ENCODE peak calls at places on chromosomes 5 and 9, in five cellular contexts. U, Z, K, P and C are unnamed samples. For H3K4me1, the result is how much of the 10 kb centered on the place peaks cover.

GRCh38 chr5:53429706-53430105 is 50.7 kb upstream of the FST start:
- DNase-seq in P (no peak), U (peak), Z (no peak), K (no peak), C (no peak)

GRCh38 chr9:6024035-6024554 is 8.7 kb upstream of the RANBP6 start:
- DNase-seq in Z (peak), K (no peak), U (peak), P (peak), C (peak)

GRCh38 chr9:134791009-134791408 is 89.6 kb upstream of the FCN2 start:
- DNase-seq in K (no peak), U (no peak), P (no peak), Z (no peak), C (no peak)

GRCh38 chr5:93926831-93927600 is 185.6 kb upstream of the POU5F2 start:
- DNase-seq in Z (no peak), U (no peak), K (no peak), P (no peak), C (no peak)

GRCh38 chr5:581941-582340 is 30.2 kb upstream of the CEP72 start:
- DNase-seq in P (no peak), K (no peak), Z (no peak), U (no peak), C (no peak)

GRCh38 chr5:95715799-95716461 is 15.2 kb upstream of the RHOBTB3 start:
- DNase-seq in Z (no peak), K (no peak), U (peak), P (no peak), C (no peak)

GRCh38 chr9:93574091-93574899 is 2.1 kb upstream of the PHF2 start:
- DNase-seq in K (no peak), U (no peak), Z (no peak), P (no peak), C (no peak)

GRCh38 chr9:86557063-86557766 is 203.0 kb upstream of the TUT7 start:
- DNase-seq in U (no peak), P (no peak), Z (no peak), K (no peak), C (no peak)

GRCh38 chr9:124477211-124478013 is 27.2 kb downstream of the ADGRD2 start:
- DNase-seq in U (peak), P (no peak), Z (no peak), K (no peak), C (no peak)

GRCh38 chr5:75265731-75266130 is 29.1 kb upstream of the ANKRD31 start:
- DNase-seq in P (peak), Z (no peak), K (no peak), U (peak), C (peak)

GRCh38 chr9:84863372-84863771 is 193.8 kb downstream of the NTRK2 start:
- DNase-seq in Z (no peak), K (no peak), U (no peak), P (no peak), C (no peak)

GRCh38 chr9:84862308-84862707 is 192.8 kb downstream of the NTRK2 start:
- DNase-seq in P (no peak), Z (no peak), U (no peak), K (no peak), C (no peak)

GRCh38 chr9:84858373-84858772 is 188.8 kb downstream of the NTRK2 start:
- DNase-seq in U (no peak), P (no peak), K (no peak), Z (no peak), C (no peak)

GRCh38 chr9:84862786-84863185 is 193.3 kb downstream of the NTRK2 start:
- DNase-seq in U (peak), K (no peak), P (no peak), Z (no peak), C (no peak)

DNA sequence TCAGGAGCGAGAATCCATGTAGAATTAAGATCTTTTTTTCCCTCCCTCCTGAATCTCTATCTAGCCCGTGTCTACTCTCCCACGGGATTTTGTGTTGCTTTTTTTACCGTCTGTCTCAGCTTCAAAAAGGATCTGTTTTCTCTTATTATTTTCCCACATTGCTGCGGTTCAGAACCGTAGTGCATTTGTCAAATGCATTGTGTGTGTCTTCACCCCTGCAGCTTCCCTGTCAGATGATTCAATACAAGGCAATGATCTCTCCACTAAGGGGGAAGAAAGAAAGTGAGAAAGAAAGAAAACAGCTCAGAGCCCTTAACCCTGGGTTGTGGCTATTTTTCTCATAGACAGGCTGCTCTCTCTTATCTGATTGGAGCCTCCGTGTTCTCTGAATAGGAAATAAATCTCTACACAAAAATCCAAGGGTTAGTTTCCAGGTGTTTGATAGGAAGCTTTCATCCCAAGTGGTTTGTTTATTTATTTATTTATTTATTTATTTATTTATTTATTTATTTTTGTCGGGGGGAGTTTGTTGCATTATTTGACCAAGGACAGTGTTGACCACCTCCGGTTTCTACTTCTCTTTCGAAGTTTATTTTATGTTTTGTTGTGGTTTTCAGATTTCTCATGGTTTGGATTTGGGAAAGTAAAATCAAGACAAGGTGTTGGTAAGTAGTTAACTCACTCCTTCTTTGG is 191.0 kb downstream of the NTRK2 start:
- DNase-seq in U (no peak), K (no peak), Z (no peak), P (no peak), C (no peak)
- H3K4me1 ChIP-seq in U (under half), K (under half), Z (under half), P (under half), C (under half)

DNA sequence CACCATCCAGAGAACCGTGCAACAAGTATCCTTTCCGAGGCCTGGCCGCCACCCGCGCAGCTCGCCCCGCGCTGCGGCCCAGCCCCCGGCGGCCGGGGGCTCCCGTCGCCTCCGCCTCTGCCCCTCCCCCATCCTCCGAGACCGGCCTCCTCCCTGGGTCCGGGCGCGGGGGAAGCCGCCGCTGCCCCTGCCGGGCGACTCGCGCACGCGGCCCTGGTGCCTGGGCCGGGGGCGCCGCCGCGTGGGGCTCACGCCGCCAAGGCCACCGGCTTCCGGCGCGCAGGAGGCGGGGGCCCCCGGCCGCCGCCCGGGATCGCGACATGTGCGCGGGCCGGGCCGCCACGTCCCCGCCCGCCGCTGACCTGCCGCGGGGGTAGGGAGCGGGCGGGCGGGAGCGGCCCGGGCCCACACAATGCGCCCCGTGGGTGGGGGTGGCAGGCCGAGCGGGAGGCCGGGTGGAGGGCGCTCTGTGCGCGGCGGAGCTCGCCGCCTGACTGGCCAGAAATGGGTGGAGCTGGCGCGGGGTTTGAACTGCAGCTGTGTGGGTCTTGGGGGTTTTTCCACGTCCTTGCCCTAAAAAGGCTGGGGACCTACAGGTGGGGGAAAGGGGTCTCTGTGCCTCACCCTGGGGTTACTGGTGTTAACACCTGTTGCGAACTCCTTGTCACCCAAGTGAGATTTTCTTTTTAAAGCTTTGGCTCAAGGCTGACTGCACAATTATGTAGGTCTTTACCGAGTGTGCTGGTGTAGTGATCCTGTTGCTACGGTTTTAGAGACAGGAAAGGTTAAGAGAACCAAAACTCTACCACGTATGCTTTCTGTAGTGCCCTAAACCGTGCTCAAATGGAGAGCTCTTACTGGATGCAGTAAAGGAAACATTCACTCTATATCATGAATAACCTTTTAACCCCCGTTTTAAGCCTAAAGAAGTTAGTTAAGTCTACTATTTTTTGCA is 32.3 kb downstream of the TNPO1 start:
- DNase-seq in Z (peak), K (peak), U (peak), P (peak), C (no peak)
- H3K4me1 ChIP-seq in Z (half or more), K (under half), U (half or more), P (under half), C (under half)

DNA sequence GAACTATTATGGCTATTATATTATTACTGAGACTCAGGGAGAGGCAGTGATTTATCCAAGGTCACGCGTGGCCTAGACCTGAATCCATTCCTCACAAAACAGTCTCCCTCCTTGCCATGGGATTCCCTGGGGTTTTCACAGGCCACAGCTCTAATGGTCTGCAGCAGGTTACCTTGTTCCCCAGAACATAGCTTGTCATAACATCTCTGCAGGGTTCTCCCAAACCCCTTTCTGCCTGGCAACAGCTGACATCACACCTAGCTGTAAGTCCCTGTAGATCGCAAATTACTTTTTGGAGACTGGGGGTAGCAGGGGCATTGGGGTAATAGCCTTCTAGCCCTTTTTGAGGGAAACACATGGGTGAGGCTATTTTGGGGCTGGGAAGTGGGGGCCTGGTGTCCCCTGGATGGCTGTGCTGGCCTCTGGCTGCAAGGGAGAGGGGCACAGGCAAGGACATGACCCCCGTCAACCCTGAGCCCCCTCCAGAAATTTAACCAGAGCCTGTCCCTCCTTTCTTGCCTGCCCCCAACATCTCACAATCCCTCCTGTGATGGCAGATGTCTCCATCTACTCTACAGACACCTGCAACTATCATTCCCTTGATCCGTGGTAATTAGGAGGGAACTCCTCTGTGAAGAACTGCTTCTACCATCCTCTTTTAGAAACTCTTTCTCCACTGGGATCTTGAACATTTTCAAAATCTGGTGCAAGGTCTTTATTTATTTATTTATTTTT is 1.3 kb downstream of the CD74 start:
- DNase-seq in Z (no peak), K (peak), P (peak), U (no peak), C (peak)
- H3K4me1 ChIP-seq in Z (under half), K (under half), P (under half), U (under half), C (under half)

GRCh38 chr5:56760723-56761122 is 54.6 kb upstream of the MAP3K1 start:
- DNase-seq in Z (no peak), U (no peak), P (no peak), K (no peak), C (no peak)
- H3K4me1 ChIP-seq in Z (under half), U (under half), P (under half), K (under half), C (under half)

GRCh38 chr5:154485092-154485491 is 7.1 kb upstream of the HAND1 start:
- DNase-seq in P (no peak), U (no peak), K (no peak), Z (no peak), C (no peak)
- H3K4me1 ChIP-seq in P (under half), U (under half), K (under half), Z (under half), C (under half)

GRCh38 chr5:56352808-56353590 is 119.9 kb upstream of the ANKRD55 start:
- DNase-seq in P (no peak), Z (no peak), K (no peak), U (no peak), C (no peak)

GRCh38 chr5:56356121-56356875 is 123.2 kb upstream of the ANKRD55 start:
- DNase-seq in P (no peak), Z (no peak), U (no peak), K (no peak), C (no peak)

GRCh38 chr5:56356876-56357160 is 123.7 kb upstream of the ANKRD55 start:
- DNase-seq in K (no peak), P (no peak), U (no peak), Z (no peak), C (no peak)

GRCh38 chr5:56357426-56357825 is 124.3 kb upstream of the ANKRD55 start:
- DNase-seq in U (no peak), Z (no peak), K (no peak), P (no peak), C (no peak)

GRCh38 chr5:56354836-56355235 is 121.7 kb upstream of the ANKRD55 start:
- DNase-seq in P (no peak), K (no peak), U (no peak), Z (no peak), C (no peak)
- H3K4me1 ChIP-seq in P (under half), K (under half), U (half or more), Z (under half), C (under half)

GRCh38 chr9:133638076-133638475 is 1.9 kb downstream of the DBH start:
- DNase-seq in K (no peak), Z (no peak), P (no peak), U (no peak), C (no peak)

GRCh38 chr9:133635506-133635902 is 659 bp upstream of the DBH start:
- DNase-seq in K (no peak), Z (no peak), U (no peak), P (no peak), C (no peak)

GRCh38 chr9:133637451-133638055 is 1.4 kb downstream of the DBH start:
- DNase-seq in Z (no peak), P (no peak), K (no peak), U (no peak), C (no peak)

GRCh38 chr9:133635903-133636531 is at the start of gene DBH:
- DNase-seq in K (no peak), Z (no peak), U (no peak), P (no peak), C (no peak)

DNA sequence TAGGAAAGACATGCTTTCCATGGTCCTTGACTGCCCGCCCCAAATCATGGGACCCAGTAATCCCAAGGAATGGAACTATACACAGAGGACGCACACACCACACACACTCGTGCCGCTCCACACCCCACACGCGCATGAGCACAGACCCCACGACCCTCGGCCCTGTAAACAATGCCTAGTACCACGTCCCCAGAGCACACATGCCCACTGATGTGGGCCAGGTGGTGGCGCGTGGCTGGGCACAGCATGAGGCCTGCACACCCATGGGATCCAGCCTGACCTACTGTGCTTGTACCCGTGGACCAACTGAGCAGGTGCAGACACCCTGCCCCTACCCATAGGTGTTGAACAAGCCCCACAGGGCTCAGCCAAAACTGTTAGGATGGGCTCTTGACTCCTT is 739 bp downstream of the DBH start:
- DNase-seq in U (no peak), P (no peak), Z (no peak), K (no peak), C (no peak)
- H3K4me1 ChIP-seq in U (under half), P (under half), Z (under half), K (under half), C (under half)

GRCh38 chr9:113588242-113588810 is 124.8 kb downstream of the RGS3 start:
- DNase-seq in U (no peak), P (no peak), K (no peak), Z (no peak), C (no peak)

GRCh38 chr9:113589890-113590289 is 126.4 kb downstream of the RGS3 start:
- DNase-seq in K (no peak), P (peak), Z (no peak), U (peak), C (no peak)

GRCh38 chr9:113588936-113589335 is 125.4 kb downstream of the RGS3 start:
- DNase-seq in Z (no peak), U (no peak), K (no peak), P (no peak), C (no peak)

GRCh38 chr9:113590389-113590788 is 126.9 kb downstream of the RGS3 start:
- DNase-seq in P (no peak), U (no peak), Z (no peak), K (no peak), C (no peak)

GRCh38 chr9:113589407-113589806 is 125.9 kb downstream of the RGS3 start:
- DNase-seq in U (no peak), Z (no peak), P (no peak), K (no peak), C (no peak)
- H3K4me1 ChIP-seq in U (under half), Z (under half), P (under half), K (under half), C (under half)

GRCh38 chr5:80964919-80965318 is 4.8 kb downstream of the RASGRF2 start:
- DNase-seq in P (no peak), Z (no peak), K (no peak), U (no peak), C (no peak)

GRCh38 chr5:80964491-80964890 is 4.3 kb downstream of the RASGRF2 start:
- DNase-seq in K (no peak), P (no peak), Z (no peak), U (no peak), C (no peak)

GRCh38 chr5:80963966-80964481 is 3.9 kb downstream of the RASGRF2 start:
- DNase-seq in K (no peak), Z (no peak), P (no peak), U (no peak), C (no peak)

GRCh38 chr5:80962630-80963520 is 2.7 kb downstream of the RASGRF2 start:
- DNase-seq in U (no peak), K (no peak), Z (no peak), P (no peak), C (no peak)

DNA sequence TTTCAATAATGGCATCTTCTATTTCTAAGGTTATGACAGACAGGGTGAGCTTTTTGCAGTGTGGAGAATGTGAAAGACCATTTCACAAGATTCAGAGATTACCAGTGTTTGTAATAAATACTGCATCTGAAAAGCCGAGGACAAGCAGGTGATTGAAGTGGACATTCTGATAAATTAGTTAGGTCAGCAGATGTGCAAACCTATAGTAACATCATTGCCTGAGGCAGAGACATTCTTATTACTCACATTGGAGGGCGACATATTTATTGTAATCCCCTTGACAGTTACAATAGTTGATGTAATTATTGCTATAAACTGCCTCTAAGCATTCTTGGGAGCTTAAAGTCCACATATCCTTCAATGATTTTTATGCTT is 3.3 kb downstream of the RASGRF2 start:
- DNase-seq in K (no peak), P (no peak), U (no peak), Z (no peak), C (no peak)
- H3K4me1 ChIP-seq in K (under half), P (under half), U (under half), Z (under half), C (under half)